ENCODE peak calls at places on chromosomes 2 and 18, in five cellular contexts. C, B, O, D and G are unnamed samples. For H3K36me3, the result is how much of the 10 kb centered on the place peaks cover.

GRCh38 chr2:157787364-157787938 is 88.7 kb downstream of the ACVR1 start:
- DNase-seq in C (no peak), B (no peak), O (no peak), D (no peak), G (no peak)

GRCh38 chr2:68879296-68879695 is 8.1 kb upstream of the BMP10 start:
- DNase-seq in C (no peak), B (no peak), O (no peak), D (no peak), G (no peak)

GRCh38 chr2:163626208-163626607 is 109.6 kb downstream of the FIGN start:
- DNase-seq in C (no peak), B (no peak), O (no peak), D (no peak), G (no peak)

GRCh38 chr2:238848566-238848940 is 668 bp downstream of the TWIST2 start:
- DNase-seq in C (no peak), B (no peak), O (no peak), D (no peak), G (no peak)

GRCh38 chr2:21501344-21502027 is 377.7 kb downstream of the TDRD15 start:
- DNase-seq in C (no peak), B (no peak), O (no peak), D (no peak), G (peak)

GRCh38 chr2:10004836-10005235 is 38.5 kb upstream of the KLF11 start:
- DNase-seq in C (no peak), B (no peak), O (no peak), D (no peak), G (no peak)

GRCh38 chr2:6372317-6372903 is 493.3 kb downstream of the CMPK2 start:
- DNase-seq in C (peak), B (no peak), O (no peak), D (no peak), G (no peak)

GRCh38 chr18:8215741-8216140 is 393.5 kb upstream of the RAB12 start:
- DNase-seq in C (no peak), B (no peak), O (no peak), D (no peak), G (no peak)

GRCh38 chr18:55384551-55385275 is 203.3 kb downstream of the TCF4 start:
- DNase-seq in C (peak), B (no peak), O (no peak), D (no peak), G (no peak)

GRCh38 chr18:55382277-55382805 is 205.7 kb downstream of the TCF4 start:
- DNase-seq in C (no peak), B (no peak), O (no peak), D (no peak), G (no peak)

GRCh38 chr18:55381277-55381676 is 206.7 kb downstream of the TCF4 start:
- DNase-seq in C (no peak), B (no peak), O (no peak), D (no peak), G (no peak)

GRCh38 chr18:55384115-55384514 is 203.9 kb downstream of the TCF4 start:
- DNase-seq in C (no peak), B (no peak), O (no peak), D (no peak), G (no peak)

DNA sequence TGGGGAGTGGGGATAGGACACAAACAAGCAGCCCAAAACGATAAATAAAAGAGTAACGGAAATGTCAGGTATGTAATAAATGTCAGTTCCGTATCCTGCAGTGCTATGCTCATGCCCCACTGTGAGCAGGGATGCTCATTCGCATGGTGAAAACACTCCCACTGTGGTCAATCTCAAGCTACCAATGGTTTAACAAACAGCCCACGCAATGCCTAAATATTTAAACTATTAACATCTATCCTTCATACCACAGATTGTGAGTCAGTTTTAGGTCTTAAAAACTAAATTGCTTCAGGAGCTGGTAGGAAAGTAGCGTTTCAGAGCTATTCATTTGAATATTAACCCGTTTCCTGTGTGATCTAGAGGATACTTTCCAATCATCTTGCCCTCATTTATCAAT is 207.4 kb downstream of the TCF4 start:
- DNase-seq in C (no peak), B (no peak), O (no peak), D (no peak), G (no peak)
- H3K4me3 ChIP-seq in C (no peak), B (no peak), O (no peak), D (no peak), G (no peak)

GRCh38 chr18:11888726-11889125 is 19.4 kb downstream of the MPPE1 start:
- DNase-seq in C (no peak), B (no peak), O (no peak), D (no peak), G (no peak)
- H3K36me3 ChIP-seq in C (under half), B (under half), O (half or more), D (under half), G (under half)

GRCh38 chr2:8456149-8457091 is 225.4 kb upstream of the ID2 start:
- DNase-seq in C (no peak), B (no peak), O (no peak), D (peak), G (no peak)

GRCh38 chr2:8457620-8458255 is 224.1 kb upstream of the ID2 start:
- DNase-seq in C (peak), B (peak), O (no peak), D (peak), G (peak)

GRCh38 chr2:8455236-8456148 is 226.4 kb upstream of the ID2 start:
- DNase-seq in C (no peak), B (no peak), O (no peak), D (peak), G (no peak)

GRCh38 chr2:8458461-8459459 is 223.1 kb upstream of the ID2 start:
- DNase-seq in C (no peak), B (no peak), O (no peak), D (no peak), G (no peak)

DNA sequence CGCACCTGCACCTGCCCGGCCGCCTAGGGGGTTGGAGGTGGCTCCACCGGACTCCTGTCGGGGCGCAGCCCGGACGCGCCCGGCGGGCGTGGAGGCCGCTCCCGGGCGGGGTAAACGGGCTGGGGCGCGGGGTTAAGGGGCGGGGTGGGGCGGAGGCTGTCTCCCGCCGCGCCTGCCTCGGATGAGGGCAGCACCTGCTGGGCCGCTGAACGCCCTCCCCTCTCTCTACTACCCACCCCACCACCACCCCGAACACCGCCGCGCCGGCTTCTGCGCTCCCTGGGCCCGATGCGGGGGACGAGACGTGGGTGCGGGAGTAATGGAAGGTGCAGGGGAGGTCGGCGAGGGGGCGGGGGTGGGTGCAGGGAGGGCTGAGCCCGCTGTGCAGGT is 224.8 kb upstream of the ID2 start:
- DNase-seq in C (peak), B (peak), O (peak), D (peak), G (no peak)
- H3K4me3 ChIP-seq in C (peak), B (no peak), O (peak), D (peak), G (no peak)

DNA sequence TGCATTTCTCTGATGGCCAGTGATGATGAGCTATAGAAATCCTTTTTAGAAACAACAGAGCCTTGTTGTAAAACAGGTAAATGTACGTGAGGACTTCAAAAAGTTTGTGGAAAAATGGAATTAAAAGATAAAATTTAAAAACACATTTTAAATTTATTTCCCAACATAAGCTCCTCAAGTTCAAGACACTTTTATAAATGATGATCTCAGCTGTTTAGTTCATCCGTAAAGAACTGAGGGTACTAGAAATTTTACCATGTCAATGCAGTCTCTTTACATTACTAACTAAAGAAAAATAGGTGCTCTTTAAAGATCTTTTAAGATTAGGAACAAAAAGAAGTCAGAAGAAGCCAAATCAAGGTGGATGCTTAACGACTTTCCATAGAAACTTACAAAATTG is 52.5 kb downstream of the MSH2 start:
- DNase-seq in C (no peak), B (no peak), O (no peak), D (no peak), G (no peak)
- H3K36me3 ChIP-seq in C (under half), B (under half), O (under half), D (under half), G (under half)

GRCh38 chr2:62663920-62664319 is 41.6 kb upstream of the EHBP1 start:
- DNase-seq in C (no peak), B (no peak), O (no peak), D (no peak), G (no peak)

GRCh38 chr2:62665446-62665845 is 40.1 kb upstream of the EHBP1 start:
- DNase-seq in C (no peak), B (no peak), O (no peak), D (no peak), G (no peak)

GRCh38 chr2:62662548-62662947 is 43.0 kb upstream of the EHBP1 start:
- DNase-seq in C (no peak), B (no peak), O (no peak), D (no peak), G (no peak)

GRCh38 chr2:62662131-62662530 is 43.4 kb upstream of the EHBP1 start:
- DNase-seq in C (no peak), B (no peak), O (no peak), D (no peak), G (no peak)

DNA sequence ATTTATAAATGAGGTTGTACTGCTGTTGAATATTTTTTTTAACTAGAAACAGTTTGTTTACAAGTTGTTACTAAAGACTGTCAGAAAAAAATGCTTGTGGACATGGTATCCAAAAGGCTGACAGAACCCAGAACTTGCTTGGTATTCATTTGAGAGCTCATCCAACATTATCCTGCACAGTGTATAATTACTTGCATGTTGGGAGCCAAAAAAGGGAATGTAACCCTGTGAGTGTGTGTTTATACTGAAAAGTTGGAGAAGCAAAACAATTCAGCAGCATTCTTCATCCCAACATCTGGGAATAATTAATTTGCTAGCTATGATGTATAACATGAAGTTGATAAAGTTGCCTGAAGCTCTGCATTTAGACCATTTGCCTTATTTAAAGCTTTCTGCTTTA is 42.1 kb upstream of the EHBP1 start:
- DNase-seq in C (no peak), B (no peak), O (no peak), D (no peak), G (no peak)
- H3K4me3 ChIP-seq in C (no peak), B (no peak), O (no peak), D (no peak), G (no peak)

GRCh38 chr2:127320067-127320466 is 26.1 kb upstream of the ERCC3 start:
- DNase-seq in C (no peak), B (no peak), O (no peak), D (no peak), G (no peak)
- H3K36me3 ChIP-seq in C (under half), B (under half), O (half or more), D (half or more), G (half or more)

DNA sequence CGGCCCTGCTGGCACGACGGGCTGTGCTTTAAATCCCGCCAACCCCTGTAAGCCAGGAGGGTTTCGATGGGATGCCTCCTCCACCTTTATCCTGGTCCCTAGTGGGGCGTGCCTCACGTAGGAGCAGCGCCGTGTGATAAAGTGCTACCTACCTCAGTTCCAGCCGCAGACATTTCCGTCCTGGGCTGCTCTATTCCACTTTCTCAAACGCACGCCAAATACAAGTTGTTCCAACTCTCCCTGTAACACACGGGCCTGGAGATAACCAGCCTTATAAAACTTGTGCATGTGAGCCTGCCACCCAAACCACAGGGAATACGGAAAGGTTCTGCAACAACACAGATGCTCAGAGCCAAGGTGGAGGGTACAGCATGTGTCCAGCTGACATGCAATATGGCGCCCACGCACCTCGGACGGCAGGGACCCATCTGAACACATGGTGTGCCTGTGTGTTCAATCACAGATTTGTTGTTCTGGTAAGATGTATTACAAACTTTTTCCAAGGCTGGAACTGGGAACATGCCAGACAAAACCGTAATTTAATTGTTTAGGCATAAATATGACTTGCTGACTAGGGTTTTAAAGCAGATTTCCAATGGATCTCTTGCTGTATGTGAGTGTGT is 47.7 kb downstream of the ZNF516 start:
- DNase-seq in C (no peak), B (no peak), O (peak), D (no peak), G (no peak)
- H3K4me3 ChIP-seq in C (no peak), B (no peak), O (no peak), D (no peak), G (no peak)

GRCh38 chr2:96359866-96360265 is 24.3 kb downstream of the NCAPH start:
- DNase-seq in C (no peak), B (no peak), O (no peak), D (peak), G (no peak)
- H3K36me3 ChIP-seq in C (under half), B (under half), O (half or more), D (under half), G (under half)

GRCh38 chr18:63321291-63321690 is 1.7 kb upstream of the BCL2 start:
- DNase-seq in C (no peak), B (no peak), O (no peak), D (no peak), G (no peak)
- H3K4me3 ChIP-seq in C (no peak), B (no peak), O (peak), D (no peak), G (no peak)